ENCODE peak calls at places on chromosomes 6 and 20, in seven cellular contexts. Z, T, W, S, U, M and V are unnamed samples.

GRCh38 chr20:46111028-46111835 is 6.9 kb upstream of the CD40 start:
- DNase-seq in Z (no peak), T (no peak), W (no peak), S (no peak), U (no peak), M (peak; percentile 75), V (no peak)

GRCh38 chr6:32168350-32168749 is 4.0 kb downstream of the EGFL8 start:
- DNase-seq in Z (no peak), T (peak; percentile 53), W (no peak), S (no peak), U (no peak), M (no peak), V (no peak)

GRCh38 chr20:59787186-59787890 is 146.1 kb downstream of the SYCP2 start:
- DNase-seq in Z (no peak), T (no peak), W (no peak), S (no peak), U (no peak), M (no peak), V (no peak)

GRCh38 chr6:102023977-102024657 is 630.6 kb downstream of the GRIK2 start:
- DNase-seq in Z (no peak), T (no peak), W (no peak), S (no peak), U (no peak), M (no peak), V (no peak)

GRCh38 chr6:38311201-38311600 is 328.5 kb downstream of the BTBD9 start:
- DNase-seq in Z (no peak), T (no peak), W (no peak), S (no peak), U (no peak), M (no peak), V (no peak)

GRCh38 chr20:32621071-32621913 is 36.2 kb upstream of the NOL4L start:
- DNase-seq in Z (peak; percentile 54), T (peak; percentile 96), W (no peak), S (no peak), U (peak; percentile 63), M (no peak), V (no peak)

GRCh38 chr6:111850288-111850937 is 22.8 kb downstream of the FYN start:
- DNase-seq in Z (no peak), T (no peak), W (no peak), S (no peak), U (no peak), M (no peak), V (no peak)

GRCh38 chr6:133241901-133242760 is 974 bp downstream of the EYA4 start:
- DNase-seq in Z (no peak), T (no peak), W (no peak), S (no peak), U (peak; percentile 25), M (no peak), V (no peak)

GRCh38 chr6:40330301-40330721 is 256.9 kb downstream of the LRFN2 start:
- DNase-seq in Z (no peak), T (no peak), W (no peak), S (no peak), U (no peak), M (no peak), V (no peak)

GRCh38 chr20:41643504-41643938 is 25.3 kb upstream of the CHD6 start:
- DNase-seq in Z (peak; percentile 6), T (peak; percentile 77), W (no peak), S (peak; percentile 93), U (no peak), M (no peak), V (no peak)
- TF ChIP-seq JUND in Z (no peak), T (peak; percentile 62), W (no peak), S (peak; percentile 52), U (no peak), M (no peak), V (no peak)

GRCh38 chr20:33842346-33842745 is 31.2 kb downstream of the CHMP4B start:
- DNase-seq in Z (no peak), T (no peak), W (no peak), S (no peak), U (no peak), M (no peak), V (no peak)

GRCh38 chr20:33848391-33848790 is 37.2 kb downstream of the CHMP4B start:
- DNase-seq in Z (no peak), T (no peak), W (no peak), S (no peak), U (no peak), M (no peak), V (no peak)

GRCh38 chr20:33843854-33844253 is 32.7 kb downstream of the CHMP4B start:
- DNase-seq in Z (no peak), T (peak; percentile 37), W (no peak), S (no peak), U (peak; percentile 66), M (no peak), V (no peak)

GRCh38 chr20:33850159-33850558 is 39.0 kb downstream of the CHMP4B start:
- DNase-seq in Z (no peak), T (no peak), W (no peak), S (no peak), U (no peak), M (no peak), V (no peak)

DNA sequence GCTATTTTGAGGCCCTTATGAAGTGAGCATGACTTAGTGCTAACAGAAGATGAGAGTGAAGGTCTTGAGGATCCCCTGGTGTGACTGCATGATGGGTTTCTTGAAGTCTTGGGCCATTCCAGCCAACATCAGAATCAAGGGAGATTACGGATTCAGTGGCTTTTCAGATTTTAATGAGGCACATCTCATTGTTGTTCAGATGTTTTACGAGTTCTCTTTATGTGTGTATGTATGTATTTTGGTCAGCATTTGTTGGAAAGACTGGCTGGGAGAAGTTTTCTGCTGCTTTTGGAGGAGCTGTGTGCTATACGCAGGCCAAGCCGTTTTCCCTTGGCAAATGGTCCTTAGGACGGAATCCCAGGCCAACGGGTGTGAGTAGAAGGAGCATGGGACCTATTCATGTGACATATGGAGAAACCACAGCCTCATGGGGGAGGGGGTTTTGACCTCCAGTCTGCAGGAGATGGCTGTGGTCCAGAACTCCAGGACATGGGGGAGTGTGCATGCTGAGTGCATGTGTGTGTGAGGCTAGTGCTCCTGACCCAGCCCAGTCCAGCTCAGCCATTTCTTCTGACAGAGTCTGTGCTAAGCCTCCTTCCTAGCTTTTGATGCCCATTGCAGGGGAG is 35.3 kb downstream of the CHMP4B start:
- DNase-seq in Z (no peak), T (peak; percentile 33), W (no peak), S (no peak), U (no peak), M (no peak), V (no peak)
- TF ChIP-seq JUND in Z (no peak), T (no peak), W (no peak), S (no peak), U (no peak), M (no peak), V (no peak)

GRCh38 chr6:45655630-45656422 is 278.1 kb upstream of the SUPT3H start:
- DNase-seq in Z (peak; percentile 94), T (no peak), W (no peak), S (no peak), U (no peak), M (no peak), V (peak; percentile 41)
- TF ChIP-seq JUND in Z (peak; percentile 94), T (no peak), W (no peak), S (no peak), U (peak; percentile 89), M (no peak), V (peak; percentile 6)

GRCh38 chr20:47370850-47371782 is 14.6 kb upstream of the ZMYND8 start:
- DNase-seq in Z (no peak), T (no peak), W (no peak), S (peak; percentile 70), U (no peak), M (no peak), V (no peak)
- TF ChIP-seq JUND in Z (no peak), T (no peak), W (no peak), S (no peak), U (no peak), M (no peak), V (no peak)

GRCh38 chr20:63656451-63656850 is 1.7 kb upstream of the RTEL1 start:
- DNase-seq in Z (no peak), T (peak; percentile 20), W (no peak), S (no peak), U (no peak), M (no peak), V (no peak)

GRCh38 chr20:63658749-63659187 is 656 bp downstream of the RTEL1 start:
- DNase-seq in Z (no peak), T (no peak), W (no peak), S (no peak), U (peak; percentile 45), M (no peak), V (no peak)

GRCh38 chr20:63659370-63659769 is 1.3 kb downstream of the RTEL1 start:
- DNase-seq in Z (no peak), T (no peak), W (no peak), S (no peak), U (no peak), M (no peak), V (no peak)

GRCh38 chr20:63657937-63658748 is at the start of gene RTEL1:
- DNase-seq in Z (peak; percentile 80), T (peak; percentile 92), W (no peak), S (peak; percentile 93), U (peak; percentile 96), M (peak; percentile 59), V (peak; percentile 96)

GRCh38 chr20:63657260-63657936 is 714 bp upstream of the RTEL1 start:
- DNase-seq in Z (no peak), T (peak; percentile 44), W (no peak), S (no peak), U (no peak), M (no peak), V (no peak)
- TF ChIP-seq JUND in Z (no peak), T (no peak), W (no peak), S (no peak), U (no peak), M (no peak), V (no peak)

DNA sequence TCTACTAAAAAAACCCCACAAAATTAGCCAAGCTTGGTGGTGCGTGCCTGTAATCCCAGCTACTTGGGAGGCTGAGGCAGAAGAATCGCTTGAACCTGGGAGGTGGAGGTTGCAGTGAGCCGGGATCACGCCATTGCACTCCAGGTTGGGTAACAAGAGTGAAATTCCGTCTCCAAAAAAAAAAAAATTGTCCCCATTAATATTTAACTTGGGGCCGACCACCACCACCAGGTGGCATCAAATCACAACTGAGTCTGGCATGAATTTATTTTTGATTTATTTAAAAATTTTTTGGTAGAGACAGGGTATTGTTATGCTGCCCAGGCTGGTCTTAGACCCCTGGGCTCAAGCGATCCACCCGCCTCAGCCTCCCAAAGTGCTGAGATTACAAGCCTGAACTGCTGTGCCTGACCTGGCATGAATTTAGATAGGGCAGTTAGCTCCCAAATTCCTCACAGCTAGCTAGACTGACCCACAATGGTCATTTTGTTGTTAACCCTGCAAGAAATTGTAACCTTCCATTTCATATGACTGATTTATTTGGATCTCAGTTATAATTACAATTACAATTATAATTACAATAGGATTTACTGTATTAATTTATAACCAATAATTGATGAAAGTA is 17.1 kb upstream of the BEND3 start:
- DNase-seq in Z (peak; percentile 19), T (no peak), W (no peak), S (peak; percentile 46), U (peak; percentile 55), M (no peak), V (peak; percentile 30)
- TF ChIP-seq JUND in Z (no peak), T (no peak), W (no peak), S (no peak), U (no peak), M (no peak), V (no peak)